ENCODE peak calls at places on chromosome 14, in nine cellular contexts. A is mammary epithelial cell, C is K562, H is astrocyte, B is mesenchymal stem cell, Z is H9, L is HCT116, S is adipocyte, D is colonic mucosa. P is an unnamed sample.

GRCh38 chr14:102508774-102509743 is 517 bp downstream of the ANKRD9 start:
- DNase-seq in A (no peak), C (peak), H (no peak), B (peak), Z (no peak), L (no peak), S (peak), D (peak), P (peak)

GRCh38 chr14:34873591-34874385 is 1.4 kb downstream of the BAZ1A start:
- DNase-seq in A (peak), C (peak), H (peak), B (peak), Z (peak), L (peak), S (peak), D (peak), P (peak)

GRCh38 chr14:104316121-104316722 is 177.8 kb downstream of the KIF26A start:
- DNase-seq in A (no peak), C (no peak), H (no peak), B (no peak), Z (no peak), L (no peak), S (no peak), D (peak), P (no peak)

GRCh38 chr14:35814371-35815005 is 5.4 kb upstream of the RALGAPA1 start:
- DNase-seq in A (peak), C (peak), H (peak), B (peak), Z (peak), L (peak), S (peak), D (peak), P (peak)

GRCh38 chr14:104722938-104723650 is 935 bp upstream of the ADSS1 start:
- DNase-seq in A (no peak), C (no peak), H (no peak), B (no peak), Z (peak), L (no peak), S (no peak), D (peak), P (no peak)

GRCh38 chr14:61616524-61617185 is 78.7 kb upstream of the HIF1A start:
- DNase-seq in A (peak), C (no peak), H (peak), B (peak), Z (no peak), L (no peak), S (peak), D (no peak), P (peak)

GRCh38 chr14:104801284-104802119 is 601 bp downstream of the ZBTB42 start:
- DNase-seq in A (no peak), C (no peak), H (no peak), B (no peak), Z (no peak), L (no peak), S (no peak), D (no peak), P (no peak)

GRCh38 chr14:72457641-72458040 is 436.3 kb downstream of the DPF3 start:
- DNase-seq in A (peak), C (no peak), H (peak), B (peak), Z (no peak), L (no peak), S (peak), D (no peak), P (peak)

GRCh38 chr14:96256420-96256819 is 410 bp downstream of the BDKRB1 start:
- DNase-seq in A (peak), C (no peak), H (no peak), B (no peak), Z (no peak), L (no peak), S (peak), D (no peak), P (peak)

GRCh38 chr14:30861200-30861599 is 13.2 kb upstream of the COCH start:
- DNase-seq in A (no peak), C (no peak), H (no peak), B (no peak), Z (no peak), L (no peak), S (no peak), D (no peak), P (no peak)

DNA sequence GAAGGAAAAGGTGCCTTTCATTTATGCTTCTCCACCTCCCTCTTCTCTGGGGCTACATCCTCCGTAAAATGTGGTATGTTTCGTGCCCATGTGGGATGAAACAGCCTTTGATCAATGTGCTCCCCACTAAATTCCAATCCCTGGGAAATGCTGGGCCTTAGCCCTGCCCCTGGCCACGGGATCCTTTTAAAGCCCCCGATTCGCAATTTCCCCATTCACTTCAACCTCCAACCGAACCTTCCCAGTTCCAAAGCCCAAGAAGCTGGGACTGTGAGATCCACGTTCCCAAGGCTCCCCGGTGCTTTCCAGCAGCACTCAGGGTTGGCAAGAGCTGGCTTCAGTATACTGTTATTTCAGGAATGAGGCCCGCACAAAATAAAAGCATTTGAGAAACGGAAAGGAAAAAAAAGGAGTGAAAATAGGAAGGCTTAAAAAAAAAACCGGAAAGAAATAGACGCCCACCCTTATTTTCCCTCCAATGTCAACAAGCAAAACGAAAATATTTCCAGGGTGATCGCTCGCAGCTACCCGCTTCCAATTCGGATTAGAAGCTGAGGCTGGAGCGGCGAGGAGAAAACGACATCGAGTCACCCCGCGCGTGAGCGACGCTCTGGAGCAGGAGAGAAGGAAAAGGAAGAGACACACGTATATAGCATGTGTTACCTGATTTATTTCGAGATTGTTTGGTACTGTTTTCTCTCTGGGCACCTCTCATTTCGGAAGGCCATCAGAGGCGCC is 1.2 kb upstream of the FOXG1 start:
- DNase-seq in A (no peak), C (no peak), H (no peak), B (no peak), Z (no peak), L (no peak), S (no peak), D (no peak), P (peak)
- H3K9ac ChIP-seq in A (no peak), C (peak), H (peak), B (no peak), Z (no peak), L (no peak), S (no peak), D (no peak), P (no peak)

DNA sequence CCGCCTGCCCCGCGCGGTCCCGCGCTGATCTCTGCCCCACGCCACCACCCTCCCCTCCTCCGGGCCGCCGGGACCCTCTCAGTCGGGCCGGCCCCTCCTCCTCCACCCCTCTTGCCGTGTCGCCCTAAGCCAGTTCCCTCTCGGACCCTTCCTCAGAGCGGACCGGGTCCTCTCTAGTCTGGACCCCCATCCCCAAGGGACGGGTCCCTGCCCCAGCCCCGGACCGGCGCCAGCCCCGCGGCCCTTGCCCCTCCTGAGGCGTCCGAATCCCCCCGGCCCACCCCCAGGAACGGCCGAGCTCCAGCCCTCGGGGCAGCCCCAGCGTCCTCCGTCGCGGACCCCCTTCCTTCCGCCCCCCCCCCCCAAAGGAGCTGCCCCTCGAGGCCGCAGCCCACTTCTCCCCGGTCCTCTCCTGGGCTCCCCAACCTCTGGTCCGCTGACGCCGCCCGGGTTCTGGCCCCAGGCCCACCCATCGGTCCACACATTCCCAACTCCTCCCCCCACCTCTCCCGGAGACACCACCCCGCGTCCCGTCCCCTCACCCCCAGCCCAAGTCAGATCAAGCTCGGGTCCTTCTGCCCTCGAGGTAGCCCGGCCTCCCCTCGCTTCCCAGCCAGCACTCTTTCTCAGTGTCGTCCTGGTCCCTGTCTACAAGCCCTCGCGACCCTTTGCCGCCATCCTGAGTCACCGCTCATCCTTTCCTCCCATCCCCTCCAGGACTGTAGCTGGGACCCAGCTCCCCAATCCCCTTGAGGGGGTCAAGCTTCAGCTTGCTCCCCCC is 690 bp downstream of the PPP4R4 start:
- DNase-seq in A (no peak), C (no peak), H (no peak), B (no peak), Z (peak), L (no peak), S (peak), D (no peak), P (peak)
- H3K9ac ChIP-seq in A (peak), C (no peak), H (peak), B (peak), Z (peak), L (peak), S (peak), D (no peak), P (peak)

GRCh38 chr14:23588884-23589598 is 10.5 kb upstream of the JPH4 start:
- DNase-seq in A (peak), C (peak), H (peak), B (peak), Z (peak), L (peak), S (peak), D (peak), P (peak)
- H3K9ac ChIP-seq in A (no peak), C (no peak), H (no peak), B (no peak), Z (no peak), L (no peak), S (no peak), D (no peak), P (no peak)

GRCh38 chr14:26606729-26607128 is 8.9 kb upstream of the NOVA1 start:
- DNase-seq in A (no peak), C (no peak), H (no peak), B (peak), Z (no peak), L (no peak), S (peak), D (no peak), P (peak)

GRCh38 chr14:26601856-26602255 is 4.0 kb upstream of the NOVA1 start:
- DNase-seq in A (no peak), C (no peak), H (no peak), B (no peak), Z (no peak), L (no peak), S (no peak), D (no peak), P (no peak)

GRCh38 chr14:26602902-26603301 is 5.1 kb upstream of the NOVA1 start:
- DNase-seq in A (no peak), C (no peak), H (no peak), B (no peak), Z (no peak), L (no peak), S (no peak), D (no peak), P (no peak)

GRCh38 chr14:26605602-26606001 is 7.8 kb upstream of the NOVA1 start:
- DNase-seq in A (no peak), C (no peak), H (no peak), B (no peak), Z (no peak), L (no peak), S (no peak), D (no peak), P (no peak)
- H3K9ac ChIP-seq in A (no peak), C (no peak), H (no peak), B (no peak), Z (no peak), L (no peak), S (no peak), D (no peak), P (no peak)

DNA sequence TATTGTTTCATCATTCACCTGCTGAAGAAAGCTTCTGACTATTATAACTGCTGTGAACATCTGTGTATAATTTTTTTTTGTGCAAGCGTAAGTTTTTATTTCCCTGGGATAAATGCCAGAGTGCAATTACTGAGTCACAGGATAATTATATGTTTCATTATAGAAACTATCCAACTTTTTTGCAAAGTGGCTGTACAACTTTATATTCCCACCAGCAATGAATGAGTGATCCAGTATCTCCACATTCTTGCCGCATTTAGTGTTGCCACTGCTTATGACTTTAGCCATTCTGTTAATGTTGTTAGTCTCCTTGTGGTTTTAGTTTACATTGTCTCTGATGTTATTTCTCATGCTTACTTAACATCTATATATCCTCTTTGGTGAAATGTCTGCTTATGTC is 88.1 kb upstream of the CCDC175 start:
- DNase-seq in A (no peak), C (no peak), H (no peak), B (no peak), Z (no peak), L (no peak), S (peak), D (no peak), P (peak)
- H3K9ac ChIP-seq in A (no peak), C (no peak), H (no peak), B (no peak), Z (no peak), L (no peak), S (no peak), D (no peak), P (no peak)

GRCh38 chr14:86935241-86935640 is 1057.7 kb downstream of the GALC start:
- DNase-seq in A (peak), C (no peak), H (peak), B (no peak), Z (no peak), L (no peak), S (no peak), D (no peak), P (no peak)
- H3K9ac ChIP-seq in A (no peak), C (no peak), H (no peak), B (no peak), Z (no peak), L (no peak), S (no peak), D (no peak), P (no peak)

P was measured in GM23248.